ENCODE peak calls at places on chromosomes 11 and 22, in five cellular contexts. K is HL-60, I is PC-9, M is cardiac fibroblast, V is tibial nerve. E is an unnamed sample.

GRCh38 chr11:126696976-126697375 is 303.6 kb downstream of the KIRREL3 start:
- DNase-seq in I (no peak), M (no peak), K (no peak), V (no peak), E (no peak)

GRCh38 chr22:20843501-20843900 is 15.1 kb downstream of the PI4KA start:
- DNase-seq in K (no peak), M (no peak), V (no peak), I (peak), E (no peak)

GRCh38 chr11:117669616-117670015 is 127.4 kb downstream of the DSCAML1 start:
- DNase-seq in I (no peak), M (no peak), K (no peak), V (no peak), E (no peak)

GRCh38 chr11:57476883-57477506 is 16.7 kb downstream of the RTN4RL2 start:
- DNase-seq in K (no peak), V (no peak), I (peak), M (no peak), E (no peak)

GRCh38 chr11:17410606-17411379 is 22.3 kb upstream of the KCNJ11 start:
- DNase-seq in M (no peak), I (no peak), V (no peak), K (no peak), E (no peak)

GRCh38 chr11:8963569-8964323 is 496 bp downstream of the TMEM9B start:
- DNase-seq in K (peak), V (no peak), I (peak), M (no peak), E (peak)

GRCh38 chr11:44310456-44311272 is 725 bp upstream of the ALX4 start:
- DNase-seq in K (no peak), M (no peak), V (no peak), I (no peak), E (no peak)

GRCh38 chr11:108122166-108122628 is 830 bp downstream of the ACAT1 start:
- DNase-seq in V (no peak), K (peak), M (peak), I (no peak), E (peak)

GRCh38 chr11:72737341-72737740 is 14.9 kb downstream of the ARAP1 start:
- DNase-seq in V (no peak), I (no peak), M (no peak), K (no peak), E (no peak)
- H3K4me3 ChIP-seq in V (no peak), I (no peak), M (no peak), K (peak), E (no peak)

GRCh38 chr11:34521265-34521664 is 7.7 kb upstream of the ELF5 start:
- DNase-seq in V (no peak), M (no peak), I (no peak), K (no peak), E (no peak)
- TF ChIP-seq CTCF in V (no peak), M (no peak), I (no peak), K (no peak), E (no peak)

GRCh38 chr11:6925636-6926207 is 504 bp upstream of the ZNF215 start:
- DNase-seq in M (peak), V (no peak), I (no peak), K (no peak), E (peak)
- H3K4me3 ChIP-seq in M (peak), V (peak), I (peak), K (peak), E (peak)

DNA sequence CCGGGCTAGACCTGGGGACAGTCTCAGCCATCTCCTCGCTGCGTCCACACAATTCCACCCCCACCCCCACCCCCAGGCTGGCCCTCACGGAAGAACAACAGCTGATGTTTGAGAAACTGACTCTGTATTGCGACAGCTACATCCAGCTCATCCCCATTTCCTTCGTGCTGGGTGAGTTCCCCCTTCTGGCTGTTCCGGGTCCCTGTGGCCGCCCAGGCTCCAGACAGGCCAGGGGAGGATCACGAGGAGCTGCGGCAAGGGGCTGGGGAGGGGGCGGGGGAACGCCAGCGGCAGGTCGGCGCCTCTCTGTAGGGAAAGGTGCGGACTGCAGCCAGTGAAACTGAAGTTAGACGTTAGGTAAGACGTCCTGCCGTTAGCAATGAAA is 4.9 kb downstream of the BEST1 start:
- DNase-seq in I (peak), K (peak), V (no peak), M (peak), E (peak)
- TF ChIP-seq CTCF in I (no peak), K (no peak), V (peak), M (peak), E (peak)

DNA sequence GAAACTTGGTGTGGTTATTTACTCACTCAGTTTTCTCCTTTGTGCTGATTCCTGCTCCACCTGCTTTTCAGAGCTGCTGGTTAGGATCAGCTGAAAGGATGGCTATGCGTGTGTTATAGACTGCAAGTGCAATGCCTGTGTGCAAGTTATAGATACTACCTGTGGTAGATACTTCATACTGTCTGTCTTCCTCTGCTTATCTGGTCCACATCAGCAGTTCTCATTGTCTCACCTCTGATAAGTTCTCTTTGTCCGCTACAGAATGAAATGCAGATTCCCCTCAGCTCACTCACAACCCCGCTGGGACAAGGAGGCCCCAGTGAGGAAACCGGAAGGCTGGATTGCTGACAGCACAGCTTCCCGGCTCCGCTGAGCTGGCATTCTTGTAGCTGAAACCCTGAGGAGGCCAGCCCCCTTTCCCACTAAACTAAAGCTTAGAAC is 37.5 kb upstream of the LYVE1 start:
- DNase-seq in I (no peak), V (no peak), K (peak), M (peak), E (peak)
- H3K4me3 ChIP-seq in I (no peak), V (no peak), K (no peak), M (no peak), E (no peak)

GRCh38 chr22:35363571-35364086 is 17.3 kb upstream of the HMOX1 start:
- DNase-seq in I (no peak), M (no peak), V (no peak), K (no peak), E (no peak)

GRCh38 chr22:35369996-35370395 is 10.9 kb upstream of the HMOX1 start:
- DNase-seq in V (no peak), M (no peak), K (no peak), I (no peak), E (no peak)

GRCh38 chr22:35368386-35368785 is 12.5 kb upstream of the HMOX1 start:
- DNase-seq in K (peak), I (no peak), M (no peak), V (no peak), E (no peak)

GRCh38 chr22:35367331-35367886 is 13.5 kb upstream of the HMOX1 start:
- DNase-seq in M (no peak), I (no peak), K (peak), V (no peak), E (no peak)
- TF ChIP-seq CTCF in M (no peak), I (no peak), K (no peak), V (no peak), E (no peak)

E was measured in fibroblast of pulmonary artery.